ENCODE peak calls at places on chromosomes 12 and 14, in nine cellular contexts. F is upper lobe of right lung, N is astrocyte of the spinal cord, D is neural progenitor cell, Y is neural crest cell, R is AG09309, C is body of pancreas, S is fibroblast of pulmonary artery, W is fibroblast of mammary gland. H is an unnamed sample.

GRCh38 chr12:87363497-87364084 is 665.6 kb downstream of the C12orf50 start:
- DNase-seq in Y (no peak), S (no peak), R (no peak), W (no peak), D (no peak), N (no peak), F (peak), C (no peak), H (no peak)

GRCh38 chr14:79544671-79545070 is 666.6 kb downstream of the DIO2 start:
- DNase-seq in D (no peak), C (no peak), R (peak), F (no peak), S (peak), W (peak), Y (no peak), N (peak), H (no peak)

GRCh38 chr14:50037837-50038236 is 78.5 kb downstream of the VCPKMT start:
- DNase-seq in N (no peak), C (no peak), S (no peak), R (no peak), D (no peak), Y (no peak), W (peak), F (peak), H (no peak)

GRCh38 chr12:85866929-85867776 is 6.9 kb upstream of the NTS start:
- DNase-seq in S (peak), W (peak), N (peak), R (peak), F (no peak), C (peak), Y (peak), D (peak), H (no peak)

GRCh38 chr14:68687746-68688145 is 105.1 kb downstream of the ZFP36L1 start:
- DNase-seq in N (peak), R (peak), S (peak), F (peak), W (peak), D (no peak), C (no peak), Y (no peak), H (no peak)

GRCh38 chr12:30420561-30420960 is 275.1 kb downstream of the IPO8 start:
- DNase-seq in W (peak), R (no peak), C (no peak), D (no peak), Y (no peak), N (peak), S (peak), F (no peak), H (no peak)

GRCh38 chr14:52954346-52955214 is 3.7 kb upstream of the FERMT2 start:
- DNase-seq in R (peak), S (peak), D (no peak), W (no peak), N (peak), Y (no peak), C (no peak), F (no peak), H (no peak)

GRCh38 chr14:51138353-51139103 is 43.6 kb upstream of the TRIM9 start:
- DNase-seq in W (no peak), C (no peak), Y (no peak), F (no peak), R (no peak), S (no peak), N (no peak), D (no peak), H (no peak)

GRCh38 chr12:104677441-104678089 is 220.8 kb downstream of the CHST11 start:
- DNase-seq in C (no peak), S (no peak), D (no peak), N (no peak), W (no peak), Y (no peak), F (no peak), R (no peak), H (no peak)

GRCh38 chr12:132288516-132289188 is 40.7 kb downstream of the GALNT9 start:
- DNase-seq in D (no peak), C (no peak), Y (no peak), F (no peak), S (no peak), R (no peak), N (no peak), W (no peak), H (no peak)

GRCh38 chr14:24928501-24928900 is 121.4 kb downstream of the STXBP6 start:
- DNase-seq in D (no peak), Y (no peak), R (no peak), W (no peak), S (no peak), N (no peak), F (no peak), C (no peak), H (no peak)

GRCh38 chr12:120495189-120495722 is 657 bp upstream of the DYNLL1 start:
- DNase-seq in N (no peak), F (no peak), C (no peak), D (peak), S (no peak), W (no peak), R (no peak), Y (no peak), H (no peak)

GRCh38 chr14:76701981-76702380 is 59.3 kb upstream of the VASH1 start:
- DNase-seq in R (no peak), W (peak), S (no peak), C (no peak), F (no peak), D (no peak), N (no peak), Y (no peak), H (no peak)

GRCh38 chr14:89349196-89350008 is 67.6 kb downstream of the FOXN3 start:
- DNase-seq in F (no peak), C (peak), Y (peak), R (no peak), S (peak), D (peak), W (no peak), N (peak), H (no peak)

GRCh38 chr12:31591308-31591901 is 469 bp upstream of the DENND5B start:
- DNase-seq in D (peak), Y (peak), N (peak), R (no peak), W (peak), S (peak), F (no peak), C (peak), H (no peak)

GRCh38 chr14:100192672-100193416 is 33.4 kb upstream of the DEGS2 start:
- DNase-seq in C (peak), F (peak), S (peak), N (peak), R (peak), W (peak), Y (peak), D (peak), H (peak)

GRCh38 chr12:80400591-80400991 is 43.4 kb upstream of the PTPRQ start:
- DNase-seq in W (no peak), F (peak), D (peak), R (no peak), Y (no peak), N (peak), S (peak), C (no peak), H (peak)

GRCh38 chr12:64125913-64126312 is 96.2 kb downstream of the KICS2 start:
- DNase-seq in F (no peak), N (no peak), S (peak), Y (no peak), R (no peak), C (peak), D (no peak), W (peak), H (no peak)

GRCh38 chr14:93936245-93936644 is 9.1 kb downstream of the FAM181A start:
- DNase-seq in S (no peak), Y (peak), W (no peak), R (no peak), N (no peak), D (peak), F (no peak), C (no peak), H (no peak)

GRCh38 chr14:71414631-71415403 is 507.6 kb downstream of the PCNX1 start:
- DNase-seq in N (peak), S (no peak), Y (no peak), F (no peak), D (no peak), W (peak), C (no peak), R (no peak), H (no peak)

GRCh38 chr12:19035552-19035951 is 94.0 kb upstream of the PLEKHA5 start:
- DNase-seq in D (no peak), R (peak), F (no peak), W (peak), Y (no peak), C (no peak), N (no peak), S (peak), H (no peak)

GRCh38 chr12:5884285-5884684 is 60.8 kb downstream of the ANO2 start:
- DNase-seq in R (no peak), N (no peak), Y (no peak), S (no peak), W (no peak), D (no peak), F (no peak), C (no peak), H (no peak)

GRCh38 chr12:5884846-5885245 is 60.2 kb downstream of the ANO2 start:
- DNase-seq in N (no peak), C (no peak), F (no peak), Y (no peak), W (no peak), S (no peak), R (no peak), D (no peak), H (no peak)

GRCh38 chr12:5888816-5889315 is 56.2 kb downstream of the ANO2 start:
- DNase-seq in Y (no peak), R (no peak), N (no peak), C (no peak), F (no peak), W (no peak), S (no peak), D (no peak), H (no peak)

GRCh38 chr12:5887758-5888157 is 57.3 kb downstream of the ANO2 start:
- DNase-seq in W (no peak), D (no peak), F (no peak), N (no peak), R (no peak), Y (no peak), C (no peak), S (no peak), H (no peak)

GRCh38 chr12:5889381-5890047 is 55.5 kb downstream of the ANO2 start:
- DNase-seq in S (no peak), F (no peak), N (no peak), R (no peak), Y (no peak), C (no peak), W (no peak), D (no peak), H (no peak)
- TF ChIP-seq CTCF in S (no peak), F (no peak), N (no peak), R (peak), Y (peak), C (no peak), W (no peak), D (peak), H (peak)

GRCh38 chr12:99257672-99258071 is 389.9 kb upstream of the GARIN6 start:
- DNase-seq in R (no peak), S (no peak), D (peak), N (no peak), C (no peak), Y (no peak), F (no peak), W (no peak), H (no peak)

GRCh38 chr12:99250091-99250490 is 397.5 kb upstream of the GARIN6 start:
- DNase-seq in F (no peak), R (no peak), N (no peak), D (peak), C (no peak), S (no peak), W (no peak), Y (no peak), H (no peak)

GRCh38 chr12:99249543-99249942 is 398.0 kb upstream of the GARIN6 start:
- DNase-seq in D (no peak), W (no peak), S (no peak), Y (no peak), R (no peak), C (no peak), F (no peak), N (no peak), H (no peak)

DNA sequence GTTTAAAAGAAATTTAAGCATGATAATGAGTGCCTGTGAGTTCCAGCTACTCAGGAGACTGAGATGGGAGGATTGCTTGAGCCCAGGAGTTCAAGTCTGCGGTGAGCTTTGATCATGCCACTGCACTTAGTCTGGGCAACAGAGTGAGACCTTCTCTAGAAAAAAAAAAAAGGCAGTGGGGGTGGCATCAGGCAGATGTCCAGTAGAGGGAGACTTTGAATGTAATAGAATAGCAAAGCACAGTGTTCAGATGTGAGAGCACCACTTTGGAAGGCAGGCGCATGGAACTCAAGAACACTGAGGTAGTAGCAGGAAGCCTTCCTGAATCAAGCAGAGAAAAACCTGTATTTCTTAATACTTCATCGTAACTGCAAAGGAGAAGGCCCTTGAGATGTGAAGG is 394.5 kb upstream of the GARIN6 start:
- DNase-seq in W (no peak), F (no peak), S (no peak), R (no peak), Y (no peak), D (peak), N (no peak), C (no peak), H (no peak)
- TF ChIP-seq CTCF in W (no peak), F (no peak), S (no peak), R (no peak), Y (peak), D (peak), N (peak), C (no peak), H (peak)

GRCh38 chr12:9687228-9687627 is 17.7 kb downstream of the CLEC2D start:
- DNase-seq in W (peak), Y (no peak), R (no peak), C (no peak), S (no peak), F (no peak), D (peak), N (peak), H (no peak)
- TF ChIP-seq CTCF in W (no peak), Y (no peak), R (no peak), C (no peak), S (no peak), F (no peak), D (no peak), N (no peak), H (no peak)

DNA sequence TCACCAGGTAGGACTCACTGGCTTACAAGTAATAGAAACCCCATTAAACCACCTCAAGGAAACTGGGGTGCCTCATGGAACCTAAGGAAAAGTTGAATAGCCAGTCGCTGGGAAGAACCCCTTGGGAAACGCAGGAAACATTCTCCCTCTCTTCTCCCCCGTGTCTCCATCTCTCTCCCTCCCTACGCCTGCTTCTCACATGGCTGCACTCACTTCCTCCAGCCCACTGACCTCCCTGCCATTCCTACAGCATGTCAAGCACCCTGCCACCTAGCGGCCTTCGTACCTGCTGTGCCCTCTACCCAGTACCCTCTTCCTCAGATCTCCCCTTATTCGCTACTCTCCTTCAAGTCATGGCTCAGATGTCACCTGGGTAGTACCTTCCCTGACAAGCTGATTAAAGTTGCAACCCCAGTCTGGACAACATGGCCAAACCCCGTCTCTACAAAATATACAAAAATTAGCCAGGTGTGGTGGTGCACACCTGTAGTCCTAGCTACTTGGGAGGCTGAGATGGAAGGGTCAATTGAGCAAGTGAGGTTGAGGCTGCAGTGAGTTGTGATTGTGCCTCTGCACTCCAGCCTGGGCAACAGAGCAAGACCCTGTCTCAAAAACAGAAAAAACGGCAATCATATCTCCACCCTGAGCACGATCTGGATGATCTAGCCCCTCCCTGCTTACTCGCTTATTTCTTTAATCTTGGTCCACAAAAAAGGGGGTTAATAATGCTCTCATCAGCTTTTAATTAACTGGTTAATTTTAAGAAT is 6.4 kb upstream of the DTX1 start:
- DNase-seq in F (peak), N (no peak), D (peak), S (peak), Y (peak), C (no peak), W (no peak), R (no peak), H (no peak)
- TF ChIP-seq CTCF in F (no peak), N (peak), D (peak), S (peak), Y (peak), C (peak), W (peak), R (peak), H (peak)